ENCODE peak calls at places on chromosomes 3 and 15, in four cellular contexts. A, E, X and S are unnamed samples.

GRCh38 chr3:187801152-187801551 is 55.9 kb upstream of the BCL6 start:
- ATAC-seq in A (no peak), E (no peak), X (no peak), S (no peak)

GRCh38 chr15:64909546-64909945 is 2.2 kb upstream of the ANKDD1A start:
- ATAC-seq in A (no peak), E (no peak), X (no peak), S (no peak)

GRCh38 chr3:189790658-189791057 is 159.5 kb downstream of the TP63 start:
- ATAC-seq in A (peak), E (no peak), X (no peak), S (peak)

GRCh38 chr3:64773150-64773549 is 85.3 kb upstream of the ADAMTS9 start:
- ATAC-seq in A (peak), E (no peak), X (no peak), S (no peak)

GRCh38 chr3:48748754-48749153 is 31.7 kb upstream of the IP6K2 start:
- ATAC-seq in A (no peak), E (no peak), X (peak), S (no peak)

GRCh38 chr3:177127008-177127407 is 70.3 kb downstream of the TBL1XR1 start:
- ATAC-seq in A (no peak), E (no peak), X (no peak), S (peak)

GRCh38 chr3:194133661-194134230 is 2.2 kb upstream of the HES1 start:
- ATAC-seq in A (peak), E (no peak), X (no peak), S (no peak)

GRCh38 chr3:123757281-123757940 is 126.7 kb downstream of the MYLK start:
- ATAC-seq in A (no peak), E (no peak), X (peak), S (peak)

GRCh38 chr3:45560270-45561020 is 34.1 kb upstream of the LIMD1 start:
- ATAC-seq in A (peak), E (no peak), X (peak), S (no peak)

GRCh38 chr3:45608885-45609284 is 14.3 kb downstream of the LIMD1 start:
- ATAC-seq in A (no peak), E (no peak), X (no peak), S (peak)

GRCh38 chr3:188264231-188265213 is 110.6 kb downstream of the LPP start:
- ATAC-seq in A (peak), E (no peak), X (peak), S (no peak)

GRCh38 chr3:185421577-185422232 is 58.8 kb downstream of the MAP3K13 start:
- ATAC-seq in A (no peak), E (no peak), X (no peak), S (peak)

GRCh38 chr3:111621535-111621934 is 26.4 kb upstream of the ZBED2 start:
- ATAC-seq in A (no peak), E (peak), X (no peak), S (peak)

GRCh38 chr15:79978694-79979519 is 7.9 kb upstream of the BCL2A1 start:
- ATAC-seq in A (peak), E (no peak), X (peak), S (peak)

GRCh38 chr15:92520914-92521623 is 127.4 kb downstream of the ST8SIA2 start:
- ATAC-seq in A (no peak), E (no peak), X (peak), S (no peak)

GRCh38 chr3:153350420-153350819 is 188.4 kb downstream of the RAP2B start:
- ATAC-seq in A (no peak), E (no peak), X (no peak), S (no peak)

GRCh38 chr3:114307841-114308228 is 14.0 kb downstream of the TIGIT start:
- ATAC-seq in A (no peak), E (no peak), X (no peak), S (no peak)